ENCODE peak calls at places on chromosomes 12 and 14, in eight cellular contexts. One of them, this sample, is unnamed. For H3K4me1, the result is how much of the 10 kb centered on the place peaks cover.

GRCh38 chr12:55724226-55724939 is 4.2 kb downstream of the RDH5 start:
- DNase-seq in uterus: no peak
- DNase-seq in adrenal gland: peak
- DNase-seq in endothelial cell of umbilical vein: peak
- DNase-seq in body of pancreas: peak
- DNase-seq in IMR-90: peak
- DNase-seq in A549: peak
- DNase-seq in GM12878: no peak
- DNase-seq in this sample: no peak

GRCh38 chr14:92760524-92760805 is 12.0 kb upstream of the LGMN start:
- DNase-seq in GM12878: no peak
- DNase-seq in A549: no peak
- DNase-seq in body of pancreas: no peak
- DNase-seq in IMR-90: no peak
- DNase-seq in uterus: no peak
- DNase-seq in adrenal gland: no peak
- DNase-seq in endothelial cell of umbilical vein: no peak
- DNase-seq in this sample: no peak

GRCh38 chr14:65137648-65138317 is 35.5 kb upstream of the MAX start:
- DNase-seq in adrenal gland: no peak
- DNase-seq in body of pancreas: no peak
- DNase-seq in endothelial cell of umbilical vein: no peak
- DNase-seq in IMR-90: peak
- DNase-seq in uterus: no peak
- DNase-seq in GM12878: no peak
- DNase-seq in A549: no peak
- DNase-seq in this sample: peak

GRCh38 chr14:106228541-106229158 is 702.3 kb downstream of the TMEM121 start:
- DNase-seq in A549: no peak
- DNase-seq in uterus: no peak
- DNase-seq in GM12878: no peak
- DNase-seq in body of pancreas: no peak
- DNase-seq in endothelial cell of umbilical vein: no peak
- DNase-seq in IMR-90: no peak
- DNase-seq in adrenal gland: no peak
- DNase-seq in this sample: no peak

GRCh38 chr12:77204055-77204454 is 138.7 kb upstream of the E2F7 start:
- DNase-seq in body of pancreas: no peak
- DNase-seq in uterus: no peak
- DNase-seq in adrenal gland: no peak
- DNase-seq in GM12878: no peak
- DNase-seq in IMR-90: peak
- DNase-seq in endothelial cell of umbilical vein: peak
- DNase-seq in A549: no peak
- DNase-seq in this sample: no peak

GRCh38 chr14:31286456-31287293 is 79.1 kb upstream of the HECTD1 start:
- DNase-seq in uterus: no peak
- DNase-seq in body of pancreas: no peak
- DNase-seq in A549: no peak
- DNase-seq in endothelial cell of umbilical vein: no peak
- DNase-seq in GM12878: no peak
- DNase-seq in IMR-90: no peak
- DNase-seq in adrenal gland: no peak
- DNase-seq in this sample: no peak

GRCh38 chr14:104145826-104146642 is 7.6 kb downstream of the KIF26A start:
- DNase-seq in IMR-90: no peak
- DNase-seq in A549: no peak
- DNase-seq in GM12878: no peak
- DNase-seq in body of pancreas: peak
- DNase-seq in uterus: no peak
- DNase-seq in endothelial cell of umbilical vein: no peak
- DNase-seq in adrenal gland: no peak
- DNase-seq in this sample: peak

GRCh38 chr12:124369055-124369900 is 74.4 kb downstream of the RFLNA start:
- DNase-seq in IMR-90: peak
- DNase-seq in A549: no peak
- DNase-seq in uterus: peak
- DNase-seq in body of pancreas: peak
- DNase-seq in adrenal gland: peak
- DNase-seq in GM12878: no peak
- DNase-seq in endothelial cell of umbilical vein: peak
- DNase-seq in this sample: peak

DNA sequence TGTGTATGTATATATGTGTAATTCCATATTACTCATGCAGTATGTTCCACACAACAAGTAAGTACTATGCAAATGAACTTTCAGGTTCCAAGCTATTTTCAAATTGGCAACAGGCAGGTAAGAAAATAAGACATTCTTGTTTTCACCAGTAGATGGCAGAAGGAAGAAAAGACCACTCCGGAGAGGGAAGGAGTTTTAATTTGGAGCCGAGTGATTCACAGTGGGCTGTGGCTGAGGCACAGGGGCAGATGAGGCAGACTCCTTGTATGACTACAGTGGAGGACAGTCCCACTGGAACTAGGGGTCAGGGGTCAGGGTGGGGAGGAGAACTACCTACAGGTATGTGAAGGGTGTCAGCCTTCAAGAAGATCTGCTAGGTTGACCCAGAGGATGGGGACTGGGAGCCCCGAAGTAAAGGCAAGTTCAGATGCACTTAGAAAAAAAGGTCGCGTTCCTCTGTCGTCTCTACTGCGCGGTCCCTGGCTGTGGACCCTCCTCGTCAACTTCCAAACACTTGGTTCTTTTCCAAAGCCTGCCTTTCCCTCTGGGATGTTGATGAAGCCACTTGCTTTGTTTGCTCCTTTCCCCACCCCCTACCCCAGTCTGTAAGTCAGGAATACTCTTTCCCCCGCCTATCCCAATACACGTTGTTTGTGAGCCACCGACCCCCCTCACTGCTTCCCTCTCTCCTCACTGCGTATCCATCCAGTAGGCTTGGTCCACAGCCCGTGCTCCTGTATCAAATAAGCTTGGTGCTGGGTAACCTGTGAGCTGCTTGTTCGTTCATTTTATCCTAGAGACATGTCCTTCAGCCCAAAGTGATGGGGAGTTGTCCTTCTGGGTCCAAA is 24.1 kb downstream of the DDX47 start:
- DNase-seq in uterus: peak
- DNase-seq in endothelial cell of umbilical vein: peak
- DNase-seq in IMR-90: peak
- DNase-seq in adrenal gland: peak
- DNase-seq in A549: peak
- DNase-seq in GM12878: no peak
- DNase-seq in body of pancreas: peak
- DNase-seq in this sample: no peak
- H3K4me1 ChIP-seq in uterus: under half
- H3K4me1 ChIP-seq in endothelial cell of umbilical vein: half or more
- H3K4me1 ChIP-seq in IMR-90: under half
- H3K4me1 ChIP-seq in adrenal gland: under half
- H3K4me1 ChIP-seq in A549: half or more
- H3K4me1 ChIP-seq in GM12878: under half
- H3K4me1 ChIP-seq in body of pancreas: under half
- H3K4me1 ChIP-seq in this sample: under half

DNA sequence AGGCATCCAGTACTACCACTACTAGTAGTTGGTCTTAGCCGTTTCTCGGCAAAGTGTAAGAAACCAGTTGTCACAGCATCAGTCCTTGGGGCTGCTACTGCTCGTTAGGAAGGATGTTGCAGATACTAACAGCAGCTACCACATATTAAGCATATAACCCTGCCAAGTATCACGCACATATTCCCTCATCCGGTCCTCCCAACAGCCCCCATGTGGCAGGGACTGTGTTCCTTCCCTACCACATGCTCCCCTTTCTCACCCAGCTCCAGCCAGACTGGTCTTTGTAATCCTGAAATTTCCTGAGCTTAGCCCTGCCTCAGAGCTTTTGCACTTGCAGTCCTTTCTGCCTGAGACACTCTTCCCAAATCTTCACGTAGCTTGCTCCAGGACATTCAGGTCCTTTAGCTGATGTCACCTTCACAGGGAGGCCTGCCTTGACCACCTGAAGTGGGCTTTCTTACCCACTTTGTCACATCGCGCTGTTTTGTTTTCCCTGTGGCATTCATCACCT is 7.8 kb downstream of the ERP29 start:
- DNase-seq in uterus: no peak
- DNase-seq in body of pancreas: no peak
- DNase-seq in endothelial cell of umbilical vein: no peak
- DNase-seq in adrenal gland: no peak
- DNase-seq in IMR-90: no peak
- DNase-seq in A549: no peak
- DNase-seq in GM12878: no peak
- DNase-seq in this sample: no peak
- TF ChIP-seq POLR2A in uterus: no peak
- TF ChIP-seq POLR2A in body of pancreas: no peak
- TF ChIP-seq POLR2A in endothelial cell of umbilical vein: no peak
- TF ChIP-seq POLR2A in adrenal gland: no peak
- TF ChIP-seq POLR2A in IMR-90: no peak
- TF ChIP-seq POLR2A in A549: no peak
- TF ChIP-seq POLR2A in GM12878: peak
- TF ChIP-seq POLR2A in this sample: no peak

GRCh38 chr12:32516230-32516629 is 116.9 kb downstream of the FGD4 start:
- DNase-seq in adrenal gland: no peak
- DNase-seq in uterus: no peak
- DNase-seq in GM12878: no peak
- DNase-seq in A549: no peak
- DNase-seq in body of pancreas: no peak
- DNase-seq in IMR-90: no peak
- DNase-seq in endothelial cell of umbilical vein: no peak
- DNase-seq in this sample: no peak

GRCh38 chr12:32522322-32523221 is 123.2 kb downstream of the FGD4 start:
- DNase-seq in body of pancreas: no peak
- DNase-seq in IMR-90: no peak
- DNase-seq in adrenal gland: no peak
- DNase-seq in endothelial cell of umbilical vein: no peak
- DNase-seq in A549: no peak
- DNase-seq in GM12878: peak
- DNase-seq in uterus: no peak
- DNase-seq in this sample: no peak

GRCh38 chr12:32517966-32518365 is 118.6 kb downstream of the FGD4 start:
- DNase-seq in uterus: no peak
- DNase-seq in A549: no peak
- DNase-seq in adrenal gland: no peak
- DNase-seq in IMR-90: no peak
- DNase-seq in body of pancreas: no peak
- DNase-seq in endothelial cell of umbilical vein: no peak
- DNase-seq in GM12878: no peak
- DNase-seq in this sample: no peak

GRCh38 chr12:32515137-32515860 is 115.9 kb downstream of the FGD4 start:
- DNase-seq in GM12878: no peak
- DNase-seq in IMR-90: no peak
- DNase-seq in endothelial cell of umbilical vein: no peak
- DNase-seq in adrenal gland: no peak
- DNase-seq in body of pancreas: no peak
- DNase-seq in uterus: no peak
- DNase-seq in A549: no peak
- DNase-seq in this sample: no peak

DNA sequence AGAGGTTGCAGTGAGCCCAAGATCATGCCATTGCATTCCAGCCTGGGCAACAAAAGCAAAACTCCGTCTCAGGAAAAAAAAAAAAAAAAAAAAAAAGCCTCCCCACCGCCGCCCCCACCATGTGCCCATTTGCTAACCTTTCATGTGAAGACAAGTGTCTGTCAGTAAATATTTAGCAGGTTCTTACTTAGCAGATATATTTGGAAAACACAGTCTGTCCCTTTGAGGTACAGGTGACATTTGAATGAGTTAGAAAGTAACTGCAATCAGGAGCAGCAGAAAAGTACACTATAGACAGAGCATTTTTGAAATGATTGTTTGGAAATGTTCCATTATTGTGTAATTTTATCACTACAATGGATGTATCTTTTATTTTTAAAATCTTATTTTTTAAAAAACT is 119.7 kb downstream of the FGD4 start:
- DNase-seq in GM12878: no peak
- DNase-seq in body of pancreas: no peak
- DNase-seq in IMR-90: no peak
- DNase-seq in endothelial cell of umbilical vein: no peak
- DNase-seq in uterus: no peak
- DNase-seq in adrenal gland: no peak
- DNase-seq in A549: no peak
- DNase-seq in this sample: no peak
- H3K4me1 ChIP-seq in GM12878: under half
- H3K4me1 ChIP-seq in body of pancreas: under half
- H3K4me1 ChIP-seq in IMR-90: under half
- H3K4me1 ChIP-seq in endothelial cell of umbilical vein: under half
- H3K4me1 ChIP-seq in uterus: under half
- H3K4me1 ChIP-seq in adrenal gland: under half
- H3K4me1 ChIP-seq in A549: under half
- H3K4me1 ChIP-seq in this sample: under half

GRCh38 chr12:109092484-109093021 is 719 bp downstream of the ALKBH2 start:
- DNase-seq in IMR-90: no peak
- DNase-seq in uterus: no peak
- DNase-seq in body of pancreas: no peak
- DNase-seq in endothelial cell of umbilical vein: no peak
- DNase-seq in GM12878: no peak
- DNase-seq in adrenal gland: no peak
- DNase-seq in A549: no peak
- DNase-seq in this sample: no peak

GRCh38 chr12:109097140-109097434 is 310 bp upstream of the UNG start:
- DNase-seq in body of pancreas: no peak
- DNase-seq in uterus: no peak
- DNase-seq in A549: no peak
- DNase-seq in endothelial cell of umbilical vein: no peak
- DNase-seq in IMR-90: no peak
- DNase-seq in adrenal gland: no peak
- DNase-seq in GM12878: no peak
- DNase-seq in this sample: no peak

GRCh38 chr12:109089683-109090082 is 3.6 kb downstream of the ALKBH2 start:
- DNase-seq in GM12878: no peak
- DNase-seq in adrenal gland: no peak
- DNase-seq in endothelial cell of umbilical vein: no peak
- DNase-seq in A549: no peak
- DNase-seq in IMR-90: no peak
- DNase-seq in body of pancreas: no peak
- DNase-seq in uterus: no peak
- DNase-seq in this sample: no peak

GRCh38 chr12:109097435-109098141 is at the start of gene UNG:
- DNase-seq in GM12878: peak
- DNase-seq in A549: peak
- DNase-seq in IMR-90: peak
- DNase-seq in body of pancreas: peak
- DNase-seq in adrenal gland: peak
- DNase-seq in uterus: peak
- DNase-seq in endothelial cell of umbilical vein: peak
- DNase-seq in this sample: peak

DNA sequence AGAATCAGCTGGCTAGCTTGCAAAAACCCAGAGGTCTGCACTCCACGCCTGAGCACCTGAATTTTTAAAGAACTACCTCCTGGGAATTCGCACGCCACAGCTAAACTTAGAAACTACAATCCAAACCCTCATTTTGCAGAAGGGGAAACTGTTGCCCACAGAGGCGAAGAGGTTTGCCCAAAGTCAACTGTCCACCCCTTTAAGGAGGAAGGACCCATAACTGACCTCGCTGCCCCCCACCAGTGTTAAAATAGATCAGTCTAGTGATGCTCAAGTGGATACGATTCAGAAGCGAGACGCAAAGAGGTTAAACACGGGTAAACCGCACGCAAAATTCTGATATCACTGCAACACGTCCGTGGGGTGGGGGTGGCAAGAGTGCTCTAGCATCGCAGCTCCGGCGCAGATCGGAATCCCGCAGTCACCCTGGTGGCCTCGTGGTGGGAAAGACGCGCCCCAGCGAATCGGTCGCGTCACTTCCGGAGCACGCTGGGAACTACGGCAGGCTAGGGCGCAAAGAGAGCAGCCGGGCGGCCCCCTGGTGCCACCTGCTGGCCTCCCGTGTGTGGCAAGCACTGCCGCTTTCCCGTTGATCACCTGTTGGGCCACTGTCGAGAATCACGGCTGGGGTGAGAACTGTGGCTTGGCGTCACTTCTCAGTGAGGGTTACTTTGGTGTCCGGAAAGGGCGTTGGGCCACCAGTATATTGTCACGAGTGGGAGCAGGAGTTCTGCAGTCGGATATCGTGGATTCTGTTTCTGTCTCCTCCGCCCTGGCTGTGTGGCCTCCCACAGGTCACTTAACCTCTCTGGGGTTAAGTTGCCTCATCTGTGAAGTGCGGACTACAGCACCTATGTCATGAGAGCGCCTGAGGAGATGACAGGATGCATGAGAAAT is at the start of gene ALKBH2:
- DNase-seq in IMR-90: peak
- DNase-seq in GM12878: peak
- DNase-seq in adrenal gland: peak
- DNase-seq in uterus: peak
- DNase-seq in body of pancreas: peak
- DNase-seq in A549: peak
- DNase-seq in endothelial cell of umbilical vein: peak
- DNase-seq in this sample: peak
- TF ChIP-seq POLR2A in IMR-90: peak
- TF ChIP-seq POLR2A in GM12878: peak
- TF ChIP-seq POLR2A in adrenal gland: peak
- TF ChIP-seq POLR2A in uterus: peak
- TF ChIP-seq POLR2A in body of pancreas: peak
- TF ChIP-seq POLR2A in A549: peak
- TF ChIP-seq POLR2A in endothelial cell of umbilical vein: peak
- TF ChIP-seq POLR2A in this sample: no peak

This sample was measured in heart left ventricle.